ENCODE peak calls at places on chromosome X, in eight cellular contexts. V is heart right ventricle, H is mucosa of descending colon, B is astrocyte of the cerebellum, R is foreskin fibroblast, C is astrocyte of the spinal cord, U is tibial artery, J is choroid plexus epithelial cell. A is an unnamed sample.

GRCh38 chrX:109629310-109629709 is 4.3 kb upstream of the KCNE5 start:
- DNase-seq in R (peak; percentile 2), U (no peak), B (no peak), C (peak; percentile 22), V (no peak), H (no peak), J (peak; percentile 24), A (no peak)

GRCh38 chrX:48617542-48618340 is 20.4 kb downstream of the WDR13 start:
- DNase-seq in H (no peak), J (peak; percentile 73), C (peak; percentile 45), U (no peak), R (peak; percentile 14), B (peak; percentile 13), V (no peak), A (no peak)

GRCh38 chrX:108795240-108795639 is 58.9 kb upstream of the IRS4 start:
- DNase-seq in C (no peak), U (no peak), J (no peak), H (no peak), B (no peak), R (no peak), V (no peak), A (no peak)

GRCh38 chrX:55107911-55108310 is 19.1 kb downstream of the PAGE2 start:
- DNase-seq in B (no peak), V (no peak), R (no peak), C (no peak), J (no peak), U (no peak), H (no peak), A (peak; percentile 67)

GRCh38 chrX:29478336-29479069 is 736.9 kb upstream of the MAGEB2 start:
- DNase-seq in V (no peak), R (no peak), H (no peak), U (no peak), C (peak; percentile 7), B (no peak), J (peak; percentile 68), A (peak; percentile 43)

GRCh38 chrX:12174358-12174757 is 36.1 kb downstream of the FRMPD4 start:
- DNase-seq in H (no peak), J (no peak), C (no peak), U (no peak), R (peak; percentile 3), V (no peak), B (no peak), A (no peak)

GRCh38 chrX:104013158-104013557 is 350 bp downstream of the H2BW1 start:
- DNase-seq in R (no peak), C (no peak), B (no peak), H (no peak), V (no peak), J (no peak), U (no peak), A (no peak)

GRCh38 chrX:115518113-115518512 is 42.9 kb upstream of the PLS3 start:
- DNase-seq in V (no peak), R (no peak), U (no peak), H (no peak), J (no peak), B (no peak), C (no peak), A (no peak)

GRCh38 chrX:68146054-68146453 is 287.2 kb downstream of the OPHN1 start:
- DNase-seq in U (no peak), C (peak; percentile 57), H (no peak), B (peak; percentile 11), J (peak; percentile 73), R (no peak), V (no peak), A (peak; percentile 58)

GRCh38 chrX:130120321-130120731 is 10.0 kb upstream of the ELF4 start:
- DNase-seq in R (no peak), B (no peak), U (no peak), H (no peak), C (no peak), J (no peak), V (peak; percentile 35), A (no peak)

GRCh38 chrX:21885568-21885967 is 29.8 kb downstream of the YY2 start:
- DNase-seq in H (no peak), R (peak; percentile 23), J (peak; percentile 84), C (peak; percentile 39), U (no peak), B (peak; percentile 5), V (no peak), A (no peak)

GRCh38 chrX:2466876-2467656 is 33.7 kb downstream of the DHRSX start:
- DNase-seq in B (no peak), R (no peak), J (no peak), V (no peak), C (no peak), U (no peak), H (no peak), A (no peak)

GRCh38 chrX:2463973-2464676 is 36.7 kb downstream of the DHRSX start:
- DNase-seq in R (no peak), H (no peak), U (no peak), C (peak; percentile 14), B (no peak), V (no peak), J (peak; percentile 13), A (no peak)

GRCh38 chrX:2461711-2462016 is 39.1 kb downstream of the DHRSX start:
- DNase-seq in C (no peak), V (no peak), U (no peak), H (no peak), J (no peak), R (no peak), B (no peak), A (no peak)

GRCh38 chrX:2462780-2463179 is 38.0 kb downstream of the DHRSX start:
- DNase-seq in V (no peak), U (no peak), J (no peak), C (no peak), R (no peak), B (no peak), H (no peak), A (no peak)

DNA sequence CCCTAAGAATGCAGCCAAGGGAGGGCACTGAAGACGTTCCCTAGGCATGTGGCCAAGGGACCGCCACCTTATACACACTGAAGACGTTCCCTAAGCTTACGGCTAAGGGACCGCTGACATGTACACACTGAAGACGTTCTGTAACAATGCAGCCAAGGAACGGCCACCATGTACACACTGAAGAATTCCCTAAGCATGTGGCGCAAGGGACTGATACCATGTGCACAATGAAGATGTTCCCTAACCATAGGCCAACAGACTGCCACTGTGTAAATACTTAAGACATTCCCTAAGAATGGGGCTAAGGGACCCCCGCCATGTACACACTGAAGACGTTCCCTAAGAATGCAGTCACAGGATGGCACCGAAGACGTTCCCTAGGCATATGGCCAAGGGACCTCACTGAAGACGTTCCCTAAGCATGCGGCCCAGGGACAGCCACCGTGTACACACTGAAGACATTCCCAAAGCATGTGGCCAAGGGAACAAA is 36.1 kb downstream of the DHRSX start:
- DNase-seq in J (no peak), C (no peak), V (no peak), B (no peak), U (no peak), H (no peak), R (no peak), A (no peak)
- H3K4me3 ChIP-seq in J (no peak overlapping the region), C (no peak overlapping the region), V (no peak overlapping the region), B (no peak overlapping the region), U (no peak overlapping the region), H (no peak overlapping the region), R (no peak overlapping the region), A (no peak overlapping the region)

GRCh38 chrX:149284616-149285015 is 220.5 kb downstream of the IDS start:
- DNase-seq in U (no peak), R (no peak), B (no peak), V (no peak), C (no peak), J (peak; percentile 40), H (no peak), A (peak; percentile 3)
- TF ChIP-seq CTCF in U (no peak), R (no peak), B (no peak), V (no peak), C (no peak), J (no peak), H (no peak), A (no peak)

GRCh38 chrX:52015794-52016193 is 53.2 kb downstream of the MAGED4B start:
- DNase-seq in V (no peak), J (no peak), C (no peak), H (no peak), R (no peak), B (no peak), U (no peak), A (no peak)
- H3K4me3 ChIP-seq in V (no peak overlapping the region), J (no peak overlapping the region), C (no peak overlapping the region), H (no peak overlapping the region), R (no peak overlapping the region), B (no peak overlapping the region), U (no peak overlapping the region), A (no peak overlapping the region)

GRCh38 chrX:118657413-118657812 is 70.0 kb upstream of the IL13RA1 start:
- DNase-seq in V (no peak), U (no peak), C (no peak), J (no peak), H (no peak), B (no peak), R (no peak), A (no peak)

GRCh38 chrX:118654331-118654730 is 73.1 kb upstream of the IL13RA1 start:
- DNase-seq in V (no peak), H (no peak), J (no peak), B (no peak), C (no peak), R (no peak), U (no peak), A (peak; percentile 18)

GRCh38 chrX:118655561-118656246 is 71.7 kb upstream of the IL13RA1 start:
- DNase-seq in C (peak; percentile 46), V (no peak), R (peak; percentile 55), U (no peak), J (peak; percentile 45), B (peak; percentile 4), H (no peak), A (peak; percentile 76)

GRCh38 chrX:118665204-118665603 is 62.2 kb upstream of the IL13RA1 start:
- DNase-seq in C (no peak), R (no peak), J (no peak), H (no peak), U (no peak), B (no peak), V (no peak), A (peak; percentile 22)

DNA sequence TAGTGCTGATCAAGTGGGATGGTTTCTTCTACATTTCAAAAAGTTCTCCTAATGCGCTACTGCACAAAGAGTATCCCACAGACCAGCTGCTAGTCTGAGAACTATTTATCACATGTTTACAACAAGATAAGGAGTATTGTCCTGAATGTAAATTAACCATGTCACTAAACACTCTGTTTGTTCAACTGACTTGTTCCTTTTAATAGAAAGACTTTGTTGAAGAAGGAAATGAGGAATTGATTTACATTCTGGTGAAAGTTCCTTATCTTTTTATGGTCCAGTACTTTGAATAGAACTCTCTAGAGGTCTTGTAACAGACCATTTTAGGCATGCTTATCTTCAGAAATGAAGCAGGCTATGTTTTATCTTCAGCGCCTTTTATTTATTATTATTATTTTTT is 67.3 kb upstream of the IL13RA1 start:
- DNase-seq in H (no peak), C (no peak), V (no peak), R (no peak), B (no peak), U (no peak), J (no peak), A (no peak)
- TF ChIP-seq CTCF in H (no peak), C (no peak), V (no peak), R (no peak), B (no peak), U (no peak), J (no peak), A (no peak)

DNA sequence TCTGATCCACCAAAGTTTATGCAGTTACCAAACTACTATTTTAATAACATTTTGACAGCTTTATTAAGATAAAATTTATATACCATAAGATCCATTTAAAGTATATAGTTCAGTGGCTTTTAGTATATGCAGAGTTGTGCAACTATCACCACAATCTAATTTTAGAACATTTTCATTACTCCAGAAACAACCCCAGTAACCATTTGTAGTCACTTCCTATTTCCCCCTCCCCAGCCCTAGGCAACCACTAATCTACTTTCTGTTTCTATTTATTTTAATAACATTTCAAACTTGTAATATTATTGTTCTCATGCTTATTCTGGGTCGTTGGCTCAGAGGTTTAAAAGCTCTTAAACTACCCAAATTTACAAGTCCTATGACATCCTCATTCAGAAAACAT is 18.3 kb downstream of the XIAP start:
- DNase-seq in J (peak; percentile 38), C (peak; percentile 34), U (no peak), B (no peak), V (no peak), H (no peak), R (no peak), A (no peak)
- H3K4me3 ChIP-seq in J (no peak overlapping the region), C (no peak overlapping the region), U (no peak overlapping the region), B (no peak overlapping the region), V (no peak overlapping the region), H (no peak overlapping the region), R (no peak overlapping the region), A (no peak overlapping the region)